ENCODE peak calls at places on chromosomes 2 and 18, in four cellular contexts. One of them, this sample, is unnamed.

GRCh38 chr18:58044370-58045264 is 591 bp downstream of the NEDD4L start:
- DNase-seq in activated CD4-positive, alpha-beta T cell treated with anti-CD3 and anti-CD28 coated beads for 1 hour: peak
- DNase-seq in aorta: peak
- DNase-seq in upper lobe of right lung: peak
- DNase-seq in this sample: peak

GRCh38 chr2:137968477-137969417 is 4.5 kb downstream of the HNMT start:
- DNase-seq in upper lobe of right lung: no peak
- DNase-seq in activated CD4-positive, alpha-beta T cell treated with anti-CD3 and anti-CD28 coated beads for 1 hour: no peak
- DNase-seq in aorta: no peak
- DNase-seq in this sample: no peak

GRCh38 chr2:80748576-80748975 is 444.0 kb upstream of the LRRTM1 start:
- DNase-seq in activated CD4-positive, alpha-beta T cell treated with anti-CD3 and anti-CD28 coated beads for 1 hour: no peak
- DNase-seq in aorta: no peak
- DNase-seq in upper lobe of right lung: no peak
- DNase-seq in this sample: no peak

GRCh38 chr18:54900290-54900689 is 59.0 kb downstream of the CCDC68 start:
- DNase-seq in aorta: no peak
- DNase-seq in upper lobe of right lung: no peak
- DNase-seq in activated CD4-positive, alpha-beta T cell treated with anti-CD3 and anti-CD28 coated beads for 1 hour: no peak
- DNase-seq in this sample: no peak

GRCh38 chr2:11578081-11578948 is 44.5 kb downstream of the GREB1 start:
- DNase-seq in activated CD4-positive, alpha-beta T cell treated with anti-CD3 and anti-CD28 coated beads for 1 hour: no peak
- DNase-seq in upper lobe of right lung: no peak
- DNase-seq in aorta: peak
- DNase-seq in this sample: peak

GRCh38 chr18:55338955-55339662 is 248.9 kb downstream of the TCF4 start:
- DNase-seq in upper lobe of right lung: no peak
- DNase-seq in activated CD4-positive, alpha-beta T cell treated with anti-CD3 and anti-CD28 coated beads for 1 hour: no peak
- DNase-seq in aorta: no peak
- DNase-seq in this sample: no peak

GRCh38 chr18:75854808-75855207 is 427.3 kb upstream of the SMIM21 start:
- DNase-seq in activated CD4-positive, alpha-beta T cell treated with anti-CD3 and anti-CD28 coated beads for 1 hour: no peak
- DNase-seq in aorta: no peak
- DNase-seq in upper lobe of right lung: no peak
- DNase-seq in this sample: no peak

GRCh38 chr2:232655392-232655791 is 22.0 kb downstream of the EFHD1 start:
- DNase-seq in activated CD4-positive, alpha-beta T cell treated with anti-CD3 and anti-CD28 coated beads for 1 hour: no peak
- DNase-seq in aorta: no peak
- DNase-seq in upper lobe of right lung: no peak
- DNase-seq in this sample: no peak

GRCh38 chr2:19458604-19459003 is 100.2 kb upstream of the OSR1 start:
- DNase-seq in upper lobe of right lung: no peak
- DNase-seq in activated CD4-positive, alpha-beta T cell treated with anti-CD3 and anti-CD28 coated beads for 1 hour: no peak
- DNase-seq in aorta: no peak
- DNase-seq in this sample: no peak

GRCh38 chr2:220076734-220077133 is 449.3 kb downstream of the SLC4A3 start:
- DNase-seq in aorta: peak
- DNase-seq in upper lobe of right lung: no peak
- DNase-seq in activated CD4-positive, alpha-beta T cell treated with anti-CD3 and anti-CD28 coated beads for 1 hour: no peak
- DNase-seq in this sample: no peak

GRCh38 chr18:38575648-38576047 is 1010.0 kb upstream of the CELF4 start:
- DNase-seq in activated CD4-positive, alpha-beta T cell treated with anti-CD3 and anti-CD28 coated beads for 1 hour: no peak
- DNase-seq in upper lobe of right lung: no peak
- DNase-seq in aorta: no peak
- DNase-seq in this sample: no peak

GRCh38 chr2:148813603-148814065 is 61.4 kb upstream of the KIF5C start:
- DNase-seq in aorta: no peak
- DNase-seq in upper lobe of right lung: no peak
- DNase-seq in activated CD4-positive, alpha-beta T cell treated with anti-CD3 and anti-CD28 coated beads for 1 hour: peak
- DNase-seq in this sample: no peak

GRCh38 chr2:17518212-17519154 is at the start of gene RAD51AP2:
- DNase-seq in upper lobe of right lung: peak
- DNase-seq in aorta: peak
- DNase-seq in activated CD4-positive, alpha-beta T cell treated with anti-CD3 and anti-CD28 coated beads for 1 hour: no peak
- DNase-seq in this sample: peak

GRCh38 chr18:43279015-43279758 is 1.9 kb upstream of the SYT4 start:
- DNase-seq in upper lobe of right lung: no peak
- DNase-seq in aorta: no peak
- DNase-seq in activated CD4-positive, alpha-beta T cell treated with anti-CD3 and anti-CD28 coated beads for 1 hour: no peak
- DNase-seq in this sample: no peak

GRCh38 chr2:230619471-230619870 is 93.2 kb upstream of the CAB39 start:
- DNase-seq in upper lobe of right lung: no peak
- DNase-seq in aorta: no peak
- DNase-seq in activated CD4-positive, alpha-beta T cell treated with anti-CD3 and anti-CD28 coated beads for 1 hour: no peak
- DNase-seq in this sample: no peak

GRCh38 chr18:3330622-3331021 is 68.7 kb downstream of the MYL12B start:
- DNase-seq in activated CD4-positive, alpha-beta T cell treated with anti-CD3 and anti-CD28 coated beads for 1 hour: no peak
- DNase-seq in aorta: no peak
- DNase-seq in upper lobe of right lung: no peak
- DNase-seq in this sample: no peak

GRCh38 chr2:110948027-110948687 is 172.6 kb upstream of the BCL2L11 start:
- DNase-seq in aorta: no peak
- DNase-seq in upper lobe of right lung: no peak
- DNase-seq in activated CD4-positive, alpha-beta T cell treated with anti-CD3 and anti-CD28 coated beads for 1 hour: no peak
- DNase-seq in this sample: no peak

GRCh38 chr2:73877071-73877802 is 15.6 kb upstream of the ACTG2 start:
- DNase-seq in aorta: no peak
- DNase-seq in activated CD4-positive, alpha-beta T cell treated with anti-CD3 and anti-CD28 coated beads for 1 hour: no peak
- DNase-seq in upper lobe of right lung: no peak
- DNase-seq in this sample: no peak

GRCh38 chr2:179787601-179788000 is 73.8 kb downstream of the ZNF385B start:
- DNase-seq in activated CD4-positive, alpha-beta T cell treated with anti-CD3 and anti-CD28 coated beads for 1 hour: no peak
- DNase-seq in upper lobe of right lung: no peak
- DNase-seq in aorta: no peak
- DNase-seq in this sample: no peak

GRCh38 chr2:206217743-206218520 is 56.5 kb upstream of the ZDBF2 start:
- DNase-seq in upper lobe of right lung: no peak
- DNase-seq in activated CD4-positive, alpha-beta T cell treated with anti-CD3 and anti-CD28 coated beads for 1 hour: no peak
- DNase-seq in aorta: no peak
- DNase-seq in this sample: no peak

GRCh38 chr18:57210711-57211411 is 64.0 kb downstream of the BOD1L2 start:
- DNase-seq in upper lobe of right lung: no peak
- DNase-seq in activated CD4-positive, alpha-beta T cell treated with anti-CD3 and anti-CD28 coated beads for 1 hour: no peak
- DNase-seq in aorta: no peak
- DNase-seq in this sample: no peak

GRCh38 chr2:200968162-200968561 is 4.7 kb upstream of the ORC2 start:
- DNase-seq in aorta: no peak
- DNase-seq in upper lobe of right lung: no peak
- DNase-seq in activated CD4-positive, alpha-beta T cell treated with anti-CD3 and anti-CD28 coated beads for 1 hour: no peak
- DNase-seq in this sample: no peak

GRCh38 chr2:184554736-184555135 is 43.6 kb upstream of the ZNF804A start:
- DNase-seq in upper lobe of right lung: no peak
- DNase-seq in aorta: no peak
- DNase-seq in activated CD4-positive, alpha-beta T cell treated with anti-CD3 and anti-CD28 coated beads for 1 hour: no peak
- DNase-seq in this sample: no peak

GRCh38 chr2:23134726-23135125 is 250.3 kb upstream of the KLHL29 start:
- DNase-seq in activated CD4-positive, alpha-beta T cell treated with anti-CD3 and anti-CD28 coated beads for 1 hour: no peak
- DNase-seq in upper lobe of right lung: no peak
- DNase-seq in aorta: no peak
- DNase-seq in this sample: no peak

GRCh38 chr2:55966431-55967118 is 43.0 kb upstream of the EFEMP1 start:
- DNase-seq in activated CD4-positive, alpha-beta T cell treated with anti-CD3 and anti-CD28 coated beads for 1 hour: no peak
- DNase-seq in upper lobe of right lung: no peak
- DNase-seq in aorta: peak
- DNase-seq in this sample: peak

GRCh38 chr2:70668911-70669310 is 99.1 kb downstream of the ADD2 start:
- DNase-seq in aorta: no peak
- DNase-seq in activated CD4-positive, alpha-beta T cell treated with anti-CD3 and anti-CD28 coated beads for 1 hour: no peak
- DNase-seq in upper lobe of right lung: no peak
- DNase-seq in this sample: no peak

GRCh38 chr2:155310589-155310988 is 612.1 kb downstream of the KCNJ3 start:
- DNase-seq in activated CD4-positive, alpha-beta T cell treated with anti-CD3 and anti-CD28 coated beads for 1 hour: no peak
- DNase-seq in aorta: no peak
- DNase-seq in upper lobe of right lung: no peak
- DNase-seq in this sample: no peak

GRCh38 chr18:13425357-13426095 is 207.0 kb downstream of the LDLRAD4 start:
- DNase-seq in upper lobe of right lung: no peak
- DNase-seq in activated CD4-positive, alpha-beta T cell treated with anti-CD3 and anti-CD28 coated beads for 1 hour: no peak
- DNase-seq in aorta: no peak
- DNase-seq in this sample: no peak

GRCh38 chr2:39275016-39275415 is 31.2 kb upstream of the CDKL4 start:
- DNase-seq in aorta: no peak
- DNase-seq in activated CD4-positive, alpha-beta T cell treated with anti-CD3 and anti-CD28 coated beads for 1 hour: no peak
- DNase-seq in upper lobe of right lung: no peak
- DNase-seq in this sample: no peak

GRCh38 chr2:37634914-37635358 is 36.5 kb downstream of the CDC42EP3 start:
- DNase-seq in aorta: no peak
- DNase-seq in activated CD4-positive, alpha-beta T cell treated with anti-CD3 and anti-CD28 coated beads for 1 hour: no peak
- DNase-seq in upper lobe of right lung: no peak
- DNase-seq in this sample: no peak

GRCh38 chr18:21741511-21742322 is 1.1 kb downstream of the MIB1 start:
- DNase-seq in activated CD4-positive, alpha-beta T cell treated with anti-CD3 and anti-CD28 coated beads for 1 hour: no peak
- DNase-seq in upper lobe of right lung: peak
- DNase-seq in aorta: peak
- DNase-seq in this sample: peak

GRCh38 chr18:73805991-73806390 is 341.6 kb downstream of the FBXO15 start:
- DNase-seq in aorta: no peak
- DNase-seq in activated CD4-positive, alpha-beta T cell treated with anti-CD3 and anti-CD28 coated beads for 1 hour: no peak
- DNase-seq in upper lobe of right lung: no peak
- DNase-seq in this sample: no peak

GRCh38 chr2:159906315-159906714 is 108.3 kb upstream of the CD302 start:
- DNase-seq in aorta: no peak
- DNase-seq in activated CD4-positive, alpha-beta T cell treated with anti-CD3 and anti-CD28 coated beads for 1 hour: no peak
- DNase-seq in upper lobe of right lung: no peak
- DNase-seq in this sample: no peak

GRCh38 chr2:239128706-239129105 is 272.1 kb downstream of the HDAC4 start:
- DNase-seq in activated CD4-positive, alpha-beta T cell treated with anti-CD3 and anti-CD28 coated beads for 1 hour: no peak
- DNase-seq in aorta: no peak
- DNase-seq in upper lobe of right lung: no peak
- DNase-seq in this sample: no peak

GRCh38 chr2:8644605-8645175 is 37.2 kb upstream of the ID2 start:
- DNase-seq in activated CD4-positive, alpha-beta T cell treated with anti-CD3 and anti-CD28 coated beads for 1 hour: no peak
- DNase-seq in upper lobe of right lung: peak
- DNase-seq in aorta: no peak
- DNase-seq in this sample: no peak

GRCh38 chr2:7812231-7812995 is 869.4 kb upstream of the ID2 start:
- DNase-seq in activated CD4-positive, alpha-beta T cell treated with anti-CD3 and anti-CD28 coated beads for 1 hour: no peak
- DNase-seq in aorta: no peak
- DNase-seq in upper lobe of right lung: no peak
- DNase-seq in this sample: no peak

This sample was measured in kidney.